ENCODE peak calls at places on chromosomes 4 and X, in nine cellular contexts. I is caudate nucleus; H is thoracic aorta; O is tibial artery; W is pancreas; A is stomach; S is naive thymus-derived CD4-positive, alpha-beta T cell; G is GM23248; F is effector memory CD4-positive, alpha-beta T cell. U is an unnamed sample.

GRCh38 chrX:40054793-40055192 is 43.0 kb downstream of the BCOR start:
- DNase-seq in I (no peak), H (no peak), O (no peak), W (no peak), A (no peak), S (no peak), G (no peak), F (no peak), U (no peak)

GRCh38 chr4:26342328-26343040 is 21.7 kb downstream of the RBPJ start:
- DNase-seq in I (no peak), H (no peak), O (no peak), W (no peak), A (no peak), S (no peak), G (peak; percentile 91), F (no peak), U (no peak)

GRCh38 chr4:7341486-7342222 is 93.1 kb downstream of the PSAPL1 start:
- DNase-seq in I (no peak), H (no peak), O (no peak), W (no peak), A (no peak), S (no peak), G (peak; percentile 14), F (no peak), U (no peak)

GRCh38 chr4:84151574-84151973 is 347.5 kb downstream of the NKX6-1 start:
- DNase-seq in I (no peak), H (no peak), O (no peak), W (no peak), A (peak; percentile 36), S (no peak), G (no peak), F (no peak), U (no peak)

GRCh38 chrX:3820170-3820569 is 106.7 kb upstream of the PRKX start:
- DNase-seq in I (no peak), H (no peak), O (no peak), W (no peak), A (no peak), S (no peak), G (peak; percentile 78), F (no peak), U (no peak)

GRCh38 chrX:149286940-149287349 is 218.2 kb downstream of the IDS start:
- DNase-seq in I (no peak), H (no peak), O (no peak), W (peak; percentile 40), A (peak; percentile 44), S (no peak), G (peak; percentile 39), F (peak; percentile 0), U (no peak)

GRCh38 chr4:188680004-188680666 is 540.9 kb downstream of the TRIML1 start:
- DNase-seq in I (no peak), H (no peak), O (no peak), W (no peak), A (no peak), S (no peak), G (no peak), F (no peak), U (no peak)

GRCh38 chr4:84691170-84691691 is 108.3 kb downstream of the CDS1 start:
- DNase-seq in I (no peak), H (no peak), O (no peak), W (no peak), A (no peak), S (no peak), G (peak; percentile 94), F (no peak), U (no peak)

GRCh38 chr4:147924604-147925412 is 192.9 kb downstream of the ARHGAP10 start:
- DNase-seq in I (no peak), H (no peak), O (no peak), W (no peak), A (peak; percentile 31), S (no peak), G (peak; percentile 30), F (no peak), U (no peak)

GRCh38 chrX:20060961-20061868 is 55.5 kb downstream of the MAP7D2 start:
- DNase-seq in I (no peak), H (no peak), O (no peak), W (peak; percentile 30), A (no peak), S (no peak), G (no peak), F (no peak), U (no peak)

GRCh38 chr4:37243722-37244582 is 591 bp upstream of the NWD2 start:
- DNase-seq in I (no peak), H (no peak), O (no peak), W (peak; percentile 44), A (no peak), S (no peak), G (no peak), F (no peak), U (peak; percentile 22)

GRCh38 chrX:41381685-41382084 is 47.7 kb downstream of the DDX3X start:
- DNase-seq in I (no peak), H (no peak), O (peak; percentile 48), W (no peak), A (peak; percentile 39), S (no peak), G (peak; percentile 68), F (no peak), U (no peak)

GRCh38 chrX:41245641-41246040 is 88.3 kb upstream of the DDX3X start:
- DNase-seq in I (no peak), H (no peak), O (no peak), W (no peak), A (no peak), S (no peak), G (no peak), F (no peak), U (no peak)

GRCh38 chr4:8278421-8279287 is 9.1 kb downstream of the HTRA3 start:
- DNase-seq in I (no peak), H (no peak), O (no peak), W (peak; percentile 43), A (no peak), S (no peak), G (peak; percentile 89), F (no peak), U (no peak)

GRCh38 chr4:105944535-105944934 is 49.3 kb downstream of the NPNT start:
- DNase-seq in I (no peak), H (no peak), O (no peak), W (no peak), A (no peak), S (no peak), G (peak; percentile 53), F (no peak), U (no peak)

GRCh38 chrX:40314070-40314469 is 216.3 kb upstream of the BCOR start:
- DNase-seq in I (no peak), H (no peak), O (no peak), W (no peak), A (no peak), S (no peak), G (no peak), F (no peak), U (no peak)

GRCh38 chr4:87913871-87914270 is 61.6 kb upstream of the SPP1 start:
- DNase-seq in I (no peak), H (no peak), O (no peak), W (no peak), A (no peak), S (no peak), G (peak; percentile 18), F (no peak), U (no peak)

GRCh38 chr4:791866-792630 is 33.9 kb downstream of the CPLX1 start:
- DNase-seq in I (no peak), H (no peak), O (no peak), W (peak; percentile 74), A (peak; percentile 69), S (no peak), G (peak; percentile 58), F (peak; percentile 12), U (no peak)

GRCh38 chr4:24978291-24979072 is 52.3 kb downstream of the LGI2 start:
- DNase-seq in I (no peak), H (no peak), O (peak; percentile 34), W (no peak), A (no peak), S (no peak), G (peak; percentile 33), F (no peak), U (no peak)

GRCh38 chrX:152817082-152817744 is 13.3 kb downstream of the CETN2 start:
- DNase-seq in I (peak; percentile 0), H (no peak), O (no peak), W (no peak), A (no peak), S (no peak), G (peak; percentile 66), F (no peak), U (no peak)

DNA sequence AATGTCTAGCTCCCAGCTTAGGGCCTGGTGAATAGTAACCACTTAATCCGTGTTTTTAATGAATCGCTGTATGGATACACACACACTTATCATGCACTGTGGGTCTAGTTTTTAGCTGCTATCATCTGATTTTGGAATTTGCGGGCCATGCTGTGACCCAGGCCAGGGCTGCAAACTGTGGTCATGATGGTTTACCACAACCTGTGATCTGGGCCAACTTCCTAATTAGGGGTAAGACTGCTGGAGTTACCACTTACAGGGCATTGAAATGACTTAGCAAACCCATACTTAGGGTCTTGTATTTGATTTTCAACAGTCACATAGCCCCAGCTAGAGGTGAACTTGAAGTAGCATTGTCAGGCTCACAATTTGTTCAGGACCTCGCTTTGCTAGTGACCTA is 34.0 kb upstream of the EGFL6 start:
- DNase-seq in I (no peak), H (no peak), O (no peak), W (no peak), A (no peak), S (no peak), G (no peak), F (no peak), U (no peak)
- H3K27ac ChIP-seq in I (no peak overlapping the region), H (no peak overlapping the region), O (no peak overlapping the region), W (no peak overlapping the region), A (no peak overlapping the region), S (no peak overlapping the region), G (no peak overlapping the region), F (no peak overlapping the region), U (no peak overlapping the region)

GRCh38 chrX:30864383-30864785 is 24.7 kb downstream of the TAB3 start:
- DNase-seq in I (no peak), H (no peak), O (peak; percentile 18), W (no peak), A (no peak), S (no peak), G (no peak), F (no peak), U (no peak)
- H3K27ac ChIP-seq in I (no peak overlapping the region), H (no peak overlapping the region), O (no peak overlapping the region), W (no peak overlapping the region), A (no peak overlapping the region), S (no peak overlapping the region), G (no peak overlapping the region), F (no peak overlapping the region), U (no peak overlapping the region)

GRCh38 chr4:183507928-183508327 is 3.1 kb downstream of the ING2 start:
- DNase-seq in I (no peak), H (no peak), O (no peak), W (no peak), A (no peak), S (no peak), G (no peak), F (no peak), U (no peak)
- H3K27ac ChIP-seq in I (no peak overlapping the region), H (no peak overlapping the region), O (no peak overlapping the region), W (peak overlapping the region; percentile 13), A (no peak overlapping the region), S (no peak overlapping the region), G (no peak overlapping the region), F (no peak overlapping the region), U (no peak overlapping the region)

DNA sequence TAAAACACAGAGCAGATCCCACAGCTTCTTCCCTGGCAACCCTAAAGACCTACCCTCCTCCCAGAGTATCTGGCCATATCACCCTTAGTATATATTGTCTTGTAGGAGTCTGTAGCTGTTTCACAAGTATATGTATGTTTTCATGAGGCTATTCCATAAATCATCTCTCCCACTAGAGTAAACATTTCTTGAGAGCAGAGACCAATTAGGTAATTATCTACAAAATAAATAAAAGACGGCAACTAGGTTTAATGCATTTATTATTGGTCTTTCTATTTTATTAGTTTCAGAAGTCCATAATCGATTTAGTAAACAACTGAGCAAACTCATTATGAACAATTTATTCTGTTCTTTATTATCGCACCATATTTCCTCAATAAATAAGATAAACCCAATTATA is 7.0 kb downstream of the ACOT9 start:
- DNase-seq in I (no peak), H (no peak), O (no peak), W (no peak), A (no peak), S (no peak), G (no peak), F (no peak), U (no peak)
- H3K27ac ChIP-seq in I (no peak overlapping the region), H (no peak overlapping the region), O (no peak overlapping the region), W (no peak overlapping the region), A (no peak overlapping the region), S (no peak overlapping the region), G (no peak overlapping the region), F (no peak overlapping the region), U (no peak overlapping the region)